ENCODE peak calls at places on chromosomes 5 and 9, in five cellular contexts. T is prostate gland, U is endothelial cell of umbilical vein, Q is sigmoid colon, F is HCT116. N is an unnamed sample.

GRCh38 chr9:115398313-115398650 is 280.3 kb upstream of the TNC start:
- DNase-seq in U (no peak), F (no peak), Q (no peak), T (no peak), N (no peak)

GRCh38 chr5:147835386-147835798 is 3.9 kb upstream of the SPINK1 start:
- DNase-seq in T (no peak), Q (no peak), U (no peak), F (no peak), N (no peak)

GRCh38 chr5:10377081-10377480 is 23.6 kb downstream of the MARCHF6 start:
- DNase-seq in Q (no peak), U (no peak), T (no peak), F (no peak), N (no peak)

GRCh38 chr5:84202136-84202535 is 182.5 kb downstream of the EDIL3 start:
- DNase-seq in Q (no peak), U (no peak), F (no peak), T (no peak), N (no peak)

GRCh38 chr9:110027624-110028023 is 180.3 kb downstream of the C9orf152 start:
- DNase-seq in T (no peak), U (peak; percentile 94), Q (no peak), F (no peak), N (no peak)

GRCh38 chr5:77138981-77139380 is 51.9 kb upstream of the ZBED3 start:
- DNase-seq in F (no peak), Q (no peak), U (no peak), T (peak; percentile 76), N (no peak)

GRCh38 chr5:112049738-112050137 is 292.7 kb upstream of the NREP start:
- DNase-seq in F (no peak), Q (no peak), T (no peak), U (no peak), N (no peak)

GRCh38 chr5:137137013-137137632 is 362.0 kb downstream of the SPOCK1 start:
- DNase-seq in Q (no peak), F (no peak), T (no peak), U (peak; percentile 42), N (no peak)

GRCh38 chr5:128668921-128669320 is 130.9 kb upstream of the FBN2 start:
- DNase-seq in U (no peak), Q (no peak), F (no peak), T (no peak), N (no peak)

GRCh38 chr9:124040935-124041816 is 29.6 kb downstream of the LHX2 start:
- DNase-seq in F (no peak), Q (no peak), U (peak; percentile 28), T (peak; percentile 30), N (no peak)

GRCh38 chr9:38277601-38278200 is 114.8 kb upstream of the ALDH1B1 start:
- DNase-seq in T (no peak), Q (no peak), U (no peak), F (no peak), N (no peak)

GRCh38 chr9:135925496-135926133 is 18.3 kb upstream of the CAMSAP1 start:
- DNase-seq in U (no peak), T (no peak), Q (no peak), F (no peak), N (no peak)

GRCh38 chr9:116644099-116644688 is 42.9 kb upstream of the TRIM32 start:
- DNase-seq in F (no peak), T (no peak), Q (no peak), U (no peak), N (no peak)

GRCh38 chr5:97529354-97529753 is 346.3 kb upstream of the RIOK2 start:
- DNase-seq in T (no peak), F (no peak), Q (no peak), U (no peak), N (no peak)

GRCh38 chr9:4334439-4334838 is 34.6 kb upstream of the GLIS3 start:
- DNase-seq in U (peak; percentile 94), Q (no peak), T (peak; percentile 79), F (peak; percentile 35), N (no peak)

GRCh38 chr9:107286057-107286456 is 3.0 kb downstream of the RAD23B start:
- DNase-seq in Q (no peak), U (peak; percentile 24), F (no peak), T (peak; percentile 43), N (no peak)

GRCh38 chr5:142618125-142618524 is 67.8 kb downstream of the FGF1 start:
- DNase-seq in T (no peak), Q (no peak), F (no peak), U (peak; percentile 35), N (no peak)

GRCh38 chr5:123752576-123752975 is 240.6 kb downstream of the CSNK1G3 start:
- DNase-seq in Q (no peak), T (no peak), U (peak; percentile 55), F (no peak), N (no peak)

GRCh38 chr5:137751869-137752491 is 2.2 kb downstream of the HNRNPA0 start:
- DNase-seq in U (peak; percentile 74), T (peak; percentile 11), Q (no peak), F (peak; percentile 64), N (peak; percentile 57)

GRCh38 chr5:177162379-177162778 is 28.8 kb downstream of the NSD1 start:
- DNase-seq in U (no peak), Q (no peak), F (no peak), T (no peak), N (no peak)

GRCh38 chr5:73642296-73642695 is 16.3 kb downstream of the ARHGEF28 start:
- DNase-seq in U (peak; percentile 62), F (no peak), T (no peak), Q (no peak), N (no peak)

GRCh38 chr5:6837519-6838110 is 124.4 kb downstream of the TENT4A start:
- DNase-seq in F (no peak), U (peak; percentile 25), Q (no peak), T (no peak), N (no peak)

GRCh38 chr9:99489043-99489378 is 266.9 kb downstream of the SEC61B start:
- DNase-seq in F (no peak), T (no peak), Q (no peak), U (no peak), N (no peak)

GRCh38 chr9:77851862-77852602 is 179.6 kb downstream of the GNAQ start:
- DNase-seq in U (peak; percentile 66), T (no peak), F (no peak), Q (no peak), N (no peak)

GRCh38 chr5:24110019-24110615 is 534.7 kb downstream of the CDH10 start:
- DNase-seq in T (no peak), F (no peak), U (no peak), Q (no peak), N (peak; percentile 56)

GRCh38 chr9:89323257-89323841 is 5.0 kb downstream of the SECISBP2 start:
- DNase-seq in Q (no peak), U (no peak), T (no peak), F (no peak), N (no peak)

GRCh38 chr5:32092938-32093812 is 80.9 kb downstream of the GOLPH3 start:
- DNase-seq in F (peak; percentile 52), Q (peak; percentile 83), T (peak; percentile 78), U (peak; percentile 77), N (no peak)

GRCh38 chr5:12322042-12322441 is 417.8 kb upstream of the CTNND2 start:
- DNase-seq in T (no peak), U (no peak), Q (no peak), F (no peak), N (no peak)

GRCh38 chr9:104748359-104749031 is 1.0 kb downstream of the NIPSNAP3A start:
- DNase-seq in Q (no peak), F (no peak), U (peak; percentile 50), T (no peak), N (no peak)

GRCh38 chr9:104746285-104746684 is 1.2 kb upstream of the NIPSNAP3A start:
- DNase-seq in F (no peak), Q (no peak), T (no peak), U (no peak), N (no peak)

GRCh38 chr9:104747565-104748358 is at the start of gene NIPSNAP3A:
- DNase-seq in T (peak; percentile 76), F (peak; percentile 41), Q (peak; percentile 91), U (peak; percentile 84), N (no peak)

GRCh38 chr9:104746798-104747197 is 685 bp upstream of the NIPSNAP3A start:
- DNase-seq in T (no peak), Q (no peak), F (no peak), U (no peak), N (no peak)

GRCh38 chr9:104747245-104747564 is 278 bp upstream of the NIPSNAP3A start:
- DNase-seq in U (no peak), T (no peak), F (no peak), Q (no peak), N (no peak)
- TF ChIP-seq POLR2AphosphoS5 in U (no peak), T (no peak), F (no peak), Q (no peak), N (no peak)

GRCh38 chr5:179325296-179326031 is 19.8 kb downstream of the ADAMTS2 start:
- DNase-seq in T (no peak), Q (peak; percentile 65), U (no peak), F (no peak), N (no peak)

GRCh38 chr5:179328291-179328690 is 17.0 kb downstream of the ADAMTS2 start:
- DNase-seq in T (no peak), F (no peak), Q (peak; percentile 49), U (no peak), N (no peak)

GRCh38 chr5:179326176-179326997 is 18.9 kb downstream of the ADAMTS2 start:
- DNase-seq in Q (peak; percentile 94), F (no peak), T (no peak), U (no peak), N (no peak)

GRCh38 chr5:179324760-179325295 is 20.4 kb downstream of the ADAMTS2 start:
- DNase-seq in U (no peak), T (no peak), F (no peak), Q (peak; percentile 53), N (no peak)

GRCh38 chr5:179327026-179327735 is 18.1 kb downstream of the ADAMTS2 start:
- DNase-seq in U (no peak), F (no peak), T (no peak), Q (peak; percentile 64), N (no peak)
- H3K4me3 ChIP-seq in U (no peak overlapping the region), F (no peak overlapping the region), T (no peak overlapping the region), Q (no peak overlapping the region), N (no peak overlapping the region)

GRCh38 chr5:67301285-67301904 is 104.8 kb upstream of the CD180 start:
- DNase-seq in Q (peak; percentile 92), T (no peak), U (peak; percentile 88), F (no peak), N (no peak)
- TF ChIP-seq POLR2AphosphoS5 in Q (peak; percentile 56), T (no peak), U (peak; percentile 67), F (no peak), N (no peak)

GRCh38 chr9:97412628-97413382 is 909 bp downstream of the TDRD7 start:
- DNase-seq in U (peak; percentile 28), T (peak; percentile 12), Q (no peak), F (no peak), N (no peak)

GRCh38 chr9:97413462-97413861 is 1.6 kb downstream of the TDRD7 start:
- DNase-seq in F (no peak), Q (no peak), U (no peak), T (no peak), N (no peak)

GRCh38 chr9:97411789-97412627 is at the start of gene TDRD7:
- DNase-seq in U (peak; percentile 82), T (peak; percentile 75), Q (peak; percentile 91), F (peak; percentile 61), N (no peak)

GRCh38 chr9:97408562-97408961 is 3.3 kb upstream of the TDRD7 start:
- DNase-seq in U (no peak), Q (no peak), T (no peak), F (no peak), N (no peak)

DNA sequence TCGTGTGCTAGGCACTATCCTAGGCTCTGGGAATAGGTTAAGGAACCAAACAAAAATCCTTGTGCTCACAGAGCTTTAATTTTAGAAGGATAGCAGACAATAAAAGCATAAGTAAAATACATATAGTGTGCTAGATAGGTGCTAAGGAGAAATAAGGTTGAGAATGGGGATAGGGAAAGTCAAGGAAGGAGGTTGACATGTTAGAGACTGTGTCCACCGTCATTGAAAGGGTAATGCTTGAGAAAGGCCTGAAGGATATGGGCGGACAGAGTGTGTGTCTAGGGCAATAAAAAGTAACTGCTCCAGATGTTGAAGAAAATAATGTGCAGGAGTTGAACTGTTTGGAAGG is 482 bp upstream of the TDRD7 start:
- DNase-seq in F (no peak), T (no peak), Q (no peak), U (no peak), N (no peak)
- H3K4me3 ChIP-seq in F (peak overlapping the region; percentile 57), T (peak overlapping the region; percentile 90), Q (peak overlapping the region; percentile 100), U (peak overlapping the region; percentile 73), N (peak overlapping the region; percentile 87)

N was measured in SK-N-MC.